ENCODE peak calls at places on chromosomes 2 and 18, in six cellular contexts. G is retina; U is colonic mucosa; T is tibial artery; K is CD8-positive, alpha-beta T cell; N is HTR-8/SVneo. Q is an unnamed sample.

GRCh38 chr2:36393738-36394256 is 38.2 kb downstream of the CRIM1 start:
- DNase-seq in K (no peak), N (no peak), U (no peak), T (no peak), G (no peak), Q (no peak)

GRCh38 chr2:100018312-100018711 is 124.1 kb downstream of the AFF3 start:
- DNase-seq in K (no peak), G (no peak), U (no peak), N (no peak), T (no peak), Q (no peak)

GRCh38 chr2:200795044-200795443 is 16.7 kb upstream of the BZW1 start:
- DNase-seq in N (no peak), K (no peak), G (no peak), T (no peak), U (no peak), Q (no peak)

GRCh38 chr18:54209471-54210180 is 14.8 kb downstream of the MBD2 start:
- DNase-seq in U (no peak), K (no peak), T (no peak), N (no peak), G (no peak), Q (no peak)

GRCh38 chr2:239674101-239674980 is 273.5 kb upstream of the HDAC4 start:
- DNase-seq in G (no peak), T (peak; percentile 49), K (no peak), U (no peak), N (no peak), Q (no peak)

GRCh38 chr18:2395427-2396161 is 175.7 kb downstream of the METTL4 start:
- DNase-seq in U (no peak), K (no peak), N (no peak), T (no peak), G (no peak), Q (no peak)

GRCh38 chr2:197875736-197876135 is 71.3 kb downstream of the PLCL1 start:
- DNase-seq in U (no peak), N (no peak), T (no peak), G (no peak), K (no peak), Q (no peak)

GRCh38 chr2:26609133-26609532 is 32.0 kb downstream of the CIB4 start:
- DNase-seq in T (peak; percentile 34), K (no peak), G (no peak), N (no peak), U (no peak), Q (no peak)

GRCh38 chr2:23456881-23457760 is 72.1 kb downstream of the KLHL29 start:
- DNase-seq in U (no peak), T (no peak), N (no peak), G (no peak), K (no peak), Q (no peak)

GRCh38 chr2:234341332-234341985 is 155.4 kb downstream of the ARL4C start:
- DNase-seq in N (no peak), U (no peak), G (no peak), T (no peak), K (no peak), Q (peak; percentile 82)

GRCh38 chr2:120892967-120893667 is 157.4 kb downstream of the GLI2 start:
- DNase-seq in G (peak; percentile 64), U (no peak), T (no peak), K (no peak), N (no peak), Q (no peak)

GRCh38 chr2:43623052-43623451 is 14.0 kb upstream of the PLEKHH2 start:
- DNase-seq in T (no peak), U (no peak), N (no peak), G (peak; percentile 52), K (no peak), Q (no peak)

GRCh38 chr2:127525692-127526141 is 572 bp downstream of the IWS1 start:
- DNase-seq in K (no peak), U (peak; percentile 37), T (no peak), G (no peak), N (peak; percentile 36), Q (peak; percentile 10)

GRCh38 chr2:146721486-146721885 is 1123.3 kb upstream of the ACVR2A start:
- DNase-seq in N (no peak), U (peak; percentile 42), T (no peak), G (no peak), K (no peak), Q (no peak)

GRCh38 chr18:9095297-9096012 is 7.0 kb upstream of the NDUFV2 start:
- DNase-seq in U (no peak), K (peak; percentile 57), G (peak; percentile 29), T (no peak), N (no peak), Q (no peak)

GRCh38 chr2:158681816-158682215 is 113.3 kb upstream of the DAPL1 start:
- DNase-seq in K (no peak), N (no peak), G (no peak), T (no peak), U (no peak), Q (no peak)

GRCh38 chr2:165743442-165743841 is 50.6 kb downstream of the GALNT3 start:
- DNase-seq in K (no peak), T (no peak), N (no peak), G (no peak), U (no peak), Q (no peak)

GRCh38 chr2:69694894-69695849 is 46.8 kb upstream of the ANXA4 start:
- DNase-seq in N (no peak), G (peak; percentile 32), T (no peak), K (no peak), U (no peak), Q (peak; percentile 88)

GRCh38 chr18:41761329-41762028 is 193.6 kb upstream of the PIK3C3 start:
- DNase-seq in U (no peak), T (no peak), K (no peak), N (peak; percentile 53), G (no peak), Q (peak; percentile 56)

GRCh38 chr2:179106342-179107178 is 56.6 kb upstream of the CCDC141 start:
- DNase-seq in K (no peak), T (no peak), N (peak; percentile 48), G (peak; percentile 23), U (peak; percentile 40), Q (peak; percentile 62)

GRCh38 chr2:71940695-71941094 is 207.0 kb downstream of the CYP26B1 start:
- DNase-seq in G (no peak), T (peak; percentile 92), K (no peak), N (no peak), U (peak; percentile 35), Q (no peak)

GRCh38 chr2:219155054-219155644 is 5.5 kb downstream of the NHEJ1 start:
- DNase-seq in U (peak; percentile 53), N (peak; percentile 49), G (peak; percentile 57), T (no peak), K (no peak), Q (no peak)

GRCh38 chr18:61765097-61765496 is 127.7 kb downstream of the RNF152 start:
- DNase-seq in G (no peak), U (no peak), K (no peak), T (no peak), N (no peak), Q (peak; percentile 74)

GRCh38 chr2:176096986-176097819 is 2.4 kb upstream of the HOXD12 start:
- DNase-seq in N (peak; percentile 84), T (no peak), K (peak; percentile 44), G (peak; percentile 92), U (peak; percentile 75), Q (no peak)

GRCh38 chr18:79169958-79170555 is 100.9 kb downstream of the ATP9B start:
- DNase-seq in K (no peak), N (no peak), U (no peak), G (no peak), T (no peak), Q (no peak)

GRCh38 chr2:179237209-179237946 is 27.3 kb downstream of the SESTD1 start:
- DNase-seq in G (no peak), K (no peak), U (no peak), T (no peak), N (no peak), Q (no peak)

GRCh38 chr2:161178756-161179155 is 18.5 kb downstream of the TANK start:
- DNase-seq in T (no peak), G (no peak), K (no peak), U (no peak), N (no peak), Q (no peak)

GRCh38 chr2:164478205-164478604 is 143.1 kb downstream of the GRB14 start:
- DNase-seq in K (no peak), G (no peak), U (no peak), T (no peak), N (no peak), Q (no peak)

GRCh38 chr2:37350917-37351316 is 6.5 kb downstream of the QPCT start:
- DNase-seq in G (no peak), U (no peak), N (no peak), K (no peak), T (no peak), Q (no peak)

GRCh38 chr2:217370391-217370790 is 510.5 kb upstream of the TNP1 start:
- DNase-seq in T (no peak), U (no peak), G (no peak), K (no peak), N (no peak), Q (no peak)